ENCODE peak calls at places on chromosome 1, in eight cellular contexts. One of them, this sample, is unnamed.

GRCh38 chr1:36248250-36248894 is 24.1 kb downstream of the THRAP3 start:
- ATAC-seq in A549: peak; percentile 87
- ATAC-seq in esophagus mucosa: peak; percentile 86
- ATAC-seq in mucosa of descending colon: peak; percentile 82
- ATAC-seq in activated CD8-positive, alpha-beta memory T cell treated with anti-CD3 and anti-CD28 coated beads, Interleukin-2, amount 10 ng/mL, durations not matched to agents 7 days and 5 days: no peak
- ATAC-seq in body of pancreas: peak; percentile 83
- ATAC-seq in K562: peak; percentile 97
- ATAC-seq in Right ventricle myocardium inferior: peak; percentile 75
- ATAC-seq in this sample: peak; percentile 97

GRCh38 chr1:232611834-232612233 is 18.1 kb downstream of the SIPA1L2 start:
- ATAC-seq in A549: peak; percentile 65
- ATAC-seq in esophagus mucosa: no peak
- ATAC-seq in mucosa of descending colon: peak; percentile 53
- ATAC-seq in activated CD8-positive, alpha-beta memory T cell treated with anti-CD3 and anti-CD28 coated beads, Interleukin-2, amount 10 ng/mL, durations not matched to agents 7 days and 5 days: no peak
- ATAC-seq in body of pancreas: no peak
- ATAC-seq in K562: peak; percentile 66
- ATAC-seq in Right ventricle myocardium inferior: no peak
- ATAC-seq in this sample: no peak

GRCh38 chr1:32400876-32401631 is 6.8 kb upstream of the BSDC1 start:
- ATAC-seq in A549: peak; percentile 99
- ATAC-seq in esophagus mucosa: peak; percentile 93
- ATAC-seq in mucosa of descending colon: peak; percentile 99
- ATAC-seq in activated CD8-positive, alpha-beta memory T cell treated with anti-CD3 and anti-CD28 coated beads, Interleukin-2, amount 10 ng/mL, durations not matched to agents 7 days and 5 days: peak; percentile 78
- ATAC-seq in body of pancreas: peak; percentile 96
- ATAC-seq in K562: peak; percentile 96
- ATAC-seq in Right ventricle myocardium inferior: peak; percentile 99
- ATAC-seq in this sample: peak; percentile 98

GRCh38 chr1:26907071-26907922 is 6.5 kb downstream of the NR0B2 start:
- ATAC-seq in A549: peak; percentile 92
- ATAC-seq in esophagus mucosa: peak; percentile 94
- ATAC-seq in mucosa of descending colon: peak; percentile 65
- ATAC-seq in activated CD8-positive, alpha-beta memory T cell treated with anti-CD3 and anti-CD28 coated beads, Interleukin-2, amount 10 ng/mL, durations not matched to agents 7 days and 5 days: no peak
- ATAC-seq in body of pancreas: peak; percentile 78
- ATAC-seq in K562: peak; percentile 65
- ATAC-seq in Right ventricle myocardium inferior: no peak
- ATAC-seq in this sample: no peak

GRCh38 chr1:25050165-25050564 is 120.1 kb upstream of the RUNX3 start:
- ATAC-seq in A549: no peak
- ATAC-seq in esophagus mucosa: no peak
- ATAC-seq in mucosa of descending colon: no peak
- ATAC-seq in activated CD8-positive, alpha-beta memory T cell treated with anti-CD3 and anti-CD28 coated beads, Interleukin-2, amount 10 ng/mL, durations not matched to agents 7 days and 5 days: no peak
- ATAC-seq in body of pancreas: no peak
- ATAC-seq in K562: no peak
- ATAC-seq in Right ventricle myocardium inferior: no peak
- ATAC-seq in this sample: no peak

GRCh38 chr1:159992161-159992560 is 38.1 kb upstream of the SLAMF9 start:
- ATAC-seq in A549: peak; percentile 44
- ATAC-seq in esophagus mucosa: no peak
- ATAC-seq in mucosa of descending colon: no peak
- ATAC-seq in activated CD8-positive, alpha-beta memory T cell treated with anti-CD3 and anti-CD28 coated beads, Interleukin-2, amount 10 ng/mL, durations not matched to agents 7 days and 5 days: no peak
- ATAC-seq in body of pancreas: no peak
- ATAC-seq in K562: no peak
- ATAC-seq in Right ventricle myocardium inferior: peak; percentile 61
- ATAC-seq in this sample: no peak

GRCh38 chr1:11068556-11069232 is 8.9 kb upstream of the SRM start:
- ATAC-seq in A549: no peak
- ATAC-seq in esophagus mucosa: no peak
- ATAC-seq in mucosa of descending colon: peak; percentile 53
- ATAC-seq in activated CD8-positive, alpha-beta memory T cell treated with anti-CD3 and anti-CD28 coated beads, Interleukin-2, amount 10 ng/mL, durations not matched to agents 7 days and 5 days: no peak
- ATAC-seq in body of pancreas: no peak
- ATAC-seq in K562: no peak
- ATAC-seq in Right ventricle myocardium inferior: no peak
- ATAC-seq in this sample: no peak

GRCh38 chr1:243831463-243831862 is 18.6 kb downstream of the AKT3 start:
- ATAC-seq in A549: no peak
- ATAC-seq in esophagus mucosa: no peak
- ATAC-seq in mucosa of descending colon: no peak
- ATAC-seq in activated CD8-positive, alpha-beta memory T cell treated with anti-CD3 and anti-CD28 coated beads, Interleukin-2, amount 10 ng/mL, durations not matched to agents 7 days and 5 days: no peak
- ATAC-seq in body of pancreas: no peak
- ATAC-seq in K562: no peak
- ATAC-seq in Right ventricle myocardium inferior: no peak
- ATAC-seq in this sample: no peak

GRCh38 chr1:63980706-63981407 is 207.0 kb downstream of the ROR1 start:
- ATAC-seq in A549: no peak
- ATAC-seq in esophagus mucosa: peak; percentile 90
- ATAC-seq in mucosa of descending colon: no peak
- ATAC-seq in activated CD8-positive, alpha-beta memory T cell treated with anti-CD3 and anti-CD28 coated beads, Interleukin-2, amount 10 ng/mL, durations not matched to agents 7 days and 5 days: no peak
- ATAC-seq in body of pancreas: peak; percentile 97
- ATAC-seq in K562: no peak
- ATAC-seq in Right ventricle myocardium inferior: peak; percentile 42
- ATAC-seq in this sample: no peak

GRCh38 chr1:56404066-56404465 is 175.3 kb downstream of the PLPP3 start:
- ATAC-seq in A549: no peak
- ATAC-seq in esophagus mucosa: no peak
- ATAC-seq in mucosa of descending colon: no peak
- ATAC-seq in activated CD8-positive, alpha-beta memory T cell treated with anti-CD3 and anti-CD28 coated beads, Interleukin-2, amount 10 ng/mL, durations not matched to agents 7 days and 5 days: no peak
- ATAC-seq in body of pancreas: no peak
- ATAC-seq in K562: no peak
- ATAC-seq in Right ventricle myocardium inferior: no peak
- ATAC-seq in this sample: no peak

GRCh38 chr1:26373281-26373680 is 731 bp upstream of the ZNF683 start:
- ATAC-seq in A549: no peak
- ATAC-seq in esophagus mucosa: no peak
- ATAC-seq in mucosa of descending colon: peak; percentile 48
- ATAC-seq in activated CD8-positive, alpha-beta memory T cell treated with anti-CD3 and anti-CD28 coated beads, Interleukin-2, amount 10 ng/mL, durations not matched to agents 7 days and 5 days: peak; percentile 61
- ATAC-seq in body of pancreas: no peak
- ATAC-seq in K562: no peak
- ATAC-seq in Right ventricle myocardium inferior: no peak
- ATAC-seq in this sample: no peak

GRCh38 chr1:246483204-246483933 is 23.7 kb downstream of the SMYD3 start:
- ATAC-seq in A549: no peak
- ATAC-seq in esophagus mucosa: no peak
- ATAC-seq in mucosa of descending colon: no peak
- ATAC-seq in activated CD8-positive, alpha-beta memory T cell treated with anti-CD3 and anti-CD28 coated beads, Interleukin-2, amount 10 ng/mL, durations not matched to agents 7 days and 5 days: no peak
- ATAC-seq in body of pancreas: no peak
- ATAC-seq in K562: no peak
- ATAC-seq in Right ventricle myocardium inferior: no peak
- ATAC-seq in this sample: no peak

GRCh38 chr1:35210306-35211112 is 17.6 kb upstream of the SFPQ start:
- ATAC-seq in A549: no peak
- ATAC-seq in esophagus mucosa: no peak
- ATAC-seq in mucosa of descending colon: no peak
- ATAC-seq in activated CD8-positive, alpha-beta memory T cell treated with anti-CD3 and anti-CD28 coated beads, Interleukin-2, amount 10 ng/mL, durations not matched to agents 7 days and 5 days: no peak
- ATAC-seq in body of pancreas: no peak
- ATAC-seq in K562: no peak
- ATAC-seq in Right ventricle myocardium inferior: peak; percentile 64
- ATAC-seq in this sample: no peak

GRCh38 chr1:15328785-15329480 is 80.8 kb upstream of the EFHD2 start:
- ATAC-seq in A549: no peak
- ATAC-seq in esophagus mucosa: peak; percentile 28
- ATAC-seq in mucosa of descending colon: peak; percentile 46
- ATAC-seq in activated CD8-positive, alpha-beta memory T cell treated with anti-CD3 and anti-CD28 coated beads, Interleukin-2, amount 10 ng/mL, durations not matched to agents 7 days and 5 days: peak; percentile 47
- ATAC-seq in body of pancreas: peak; percentile 90
- ATAC-seq in K562: peak; percentile 75
- ATAC-seq in Right ventricle myocardium inferior: peak; percentile 90
- ATAC-seq in this sample: peak; percentile 67

GRCh38 chr1:38919075-38919474 is 22.6 kb downstream of the RHBDL2 start:
- ATAC-seq in A549: no peak
- ATAC-seq in esophagus mucosa: no peak
- ATAC-seq in mucosa of descending colon: no peak
- ATAC-seq in activated CD8-positive, alpha-beta memory T cell treated with anti-CD3 and anti-CD28 coated beads, Interleukin-2, amount 10 ng/mL, durations not matched to agents 7 days and 5 days: no peak
- ATAC-seq in body of pancreas: no peak
- ATAC-seq in K562: peak; percentile 48
- ATAC-seq in Right ventricle myocardium inferior: no peak
- ATAC-seq in this sample: no peak

GRCh38 chr1:38990401-38990745 is 703 bp upstream of the AKIRIN1 start:
- ATAC-seq in A549: peak; percentile 19
- ATAC-seq in esophagus mucosa: no peak
- ATAC-seq in mucosa of descending colon: no peak
- ATAC-seq in activated CD8-positive, alpha-beta memory T cell treated with anti-CD3 and anti-CD28 coated beads, Interleukin-2, amount 10 ng/mL, durations not matched to agents 7 days and 5 days: no peak
- ATAC-seq in body of pancreas: no peak
- ATAC-seq in K562: peak; percentile 4
- ATAC-seq in Right ventricle myocardium inferior: no peak
- ATAC-seq in this sample: no peak

GRCh38 chr1:23837905-23838304 is 12.7 kb upstream of the HMGCL start:
- ATAC-seq in A549: peak; percentile 59
- ATAC-seq in esophagus mucosa: peak; percentile 36
- ATAC-seq in mucosa of descending colon: peak; percentile 15
- ATAC-seq in activated CD8-positive, alpha-beta memory T cell treated with anti-CD3 and anti-CD28 coated beads, Interleukin-2, amount 10 ng/mL, durations not matched to agents 7 days and 5 days: no peak
- ATAC-seq in body of pancreas: no peak
- ATAC-seq in K562: peak; percentile 44
- ATAC-seq in Right ventricle myocardium inferior: no peak
- ATAC-seq in this sample: no peak

GRCh38 chr1:5598824-5599395 is 393.3 kb downstream of the NPHP4 start:
- ATAC-seq in A549: no peak
- ATAC-seq in esophagus mucosa: no peak
- ATAC-seq in mucosa of descending colon: no peak
- ATAC-seq in activated CD8-positive, alpha-beta memory T cell treated with anti-CD3 and anti-CD28 coated beads, Interleukin-2, amount 10 ng/mL, durations not matched to agents 7 days and 5 days: no peak
- ATAC-seq in body of pancreas: no peak
- ATAC-seq in K562: peak; percentile 38
- ATAC-seq in Right ventricle myocardium inferior: no peak
- ATAC-seq in this sample: no peak

GRCh38 chr1:93317207-93317606 is 28.5 kb upstream of the DR1 start:
- ATAC-seq in A549: no peak
- ATAC-seq in esophagus mucosa: no peak
- ATAC-seq in mucosa of descending colon: peak; percentile 7
- ATAC-seq in activated CD8-positive, alpha-beta memory T cell treated with anti-CD3 and anti-CD28 coated beads, Interleukin-2, amount 10 ng/mL, durations not matched to agents 7 days and 5 days: no peak
- ATAC-seq in body of pancreas: no peak
- ATAC-seq in K562: no peak
- ATAC-seq in Right ventricle myocardium inferior: peak; percentile 59
- ATAC-seq in this sample: peak; percentile 50

GRCh38 chr1:181482001-181482430 is 1.3 kb upstream of the CACNA1E start:
- ATAC-seq in A549: no peak
- ATAC-seq in esophagus mucosa: no peak
- ATAC-seq in mucosa of descending colon: no peak
- ATAC-seq in activated CD8-positive, alpha-beta memory T cell treated with anti-CD3 and anti-CD28 coated beads, Interleukin-2, amount 10 ng/mL, durations not matched to agents 7 days and 5 days: no peak
- ATAC-seq in body of pancreas: no peak
- ATAC-seq in K562: no peak
- ATAC-seq in Right ventricle myocardium inferior: no peak
- ATAC-seq in this sample: no peak

GRCh38 chr1:233865902-233866301 is 38.6 kb upstream of the SLC35F3 start:
- ATAC-seq in A549: no peak
- ATAC-seq in esophagus mucosa: no peak
- ATAC-seq in mucosa of descending colon: no peak
- ATAC-seq in activated CD8-positive, alpha-beta memory T cell treated with anti-CD3 and anti-CD28 coated beads, Interleukin-2, amount 10 ng/mL, durations not matched to agents 7 days and 5 days: no peak
- ATAC-seq in body of pancreas: no peak
- ATAC-seq in K562: no peak
- ATAC-seq in Right ventricle myocardium inferior: no peak
- ATAC-seq in this sample: no peak

GRCh38 chr1:80593197-80593596 is 1207.5 kb upstream of the ADGRL2 start:
- ATAC-seq in A549: no peak
- ATAC-seq in esophagus mucosa: peak; percentile 88
- ATAC-seq in mucosa of descending colon: no peak
- ATAC-seq in activated CD8-positive, alpha-beta memory T cell treated with anti-CD3 and anti-CD28 coated beads, Interleukin-2, amount 10 ng/mL, durations not matched to agents 7 days and 5 days: no peak
- ATAC-seq in body of pancreas: no peak
- ATAC-seq in K562: no peak
- ATAC-seq in Right ventricle myocardium inferior: no peak
- ATAC-seq in this sample: no peak

GRCh38 chr1:59015708-59016107 is 231.9 kb upstream of the JUN start:
- ATAC-seq in A549: peak; percentile 59
- ATAC-seq in esophagus mucosa: peak; percentile 64
- ATAC-seq in mucosa of descending colon: no peak
- ATAC-seq in activated CD8-positive, alpha-beta memory T cell treated with anti-CD3 and anti-CD28 coated beads, Interleukin-2, amount 10 ng/mL, durations not matched to agents 7 days and 5 days: no peak
- ATAC-seq in body of pancreas: no peak
- ATAC-seq in K562: no peak
- ATAC-seq in Right ventricle myocardium inferior: no peak
- ATAC-seq in this sample: no peak

GRCh38 chr1:67451377-67451776 is 21.2 kb upstream of the SERBP1 start:
- ATAC-seq in A549: no peak
- ATAC-seq in esophagus mucosa: no peak
- ATAC-seq in mucosa of descending colon: no peak
- ATAC-seq in activated CD8-positive, alpha-beta memory T cell treated with anti-CD3 and anti-CD28 coated beads, Interleukin-2, amount 10 ng/mL, durations not matched to agents 7 days and 5 days: no peak
- ATAC-seq in body of pancreas: no peak
- ATAC-seq in K562: peak; percentile 61
- ATAC-seq in Right ventricle myocardium inferior: no peak
- ATAC-seq in this sample: no peak

GRCh38 chr1:88503656-88504055 is 180.4 kb upstream of the PKN2 start:
- ATAC-seq in A549: no peak
- ATAC-seq in esophagus mucosa: no peak
- ATAC-seq in mucosa of descending colon: no peak
- ATAC-seq in activated CD8-positive, alpha-beta memory T cell treated with anti-CD3 and anti-CD28 coated beads, Interleukin-2, amount 10 ng/mL, durations not matched to agents 7 days and 5 days: no peak
- ATAC-seq in body of pancreas: no peak
- ATAC-seq in K562: no peak
- ATAC-seq in Right ventricle myocardium inferior: no peak
- ATAC-seq in this sample: no peak

GRCh38 chr1:103365860-103366569 is 159.5 kb upstream of the RNPC3 start:
- ATAC-seq in A549: no peak
- ATAC-seq in esophagus mucosa: no peak
- ATAC-seq in mucosa of descending colon: no peak
- ATAC-seq in activated CD8-positive, alpha-beta memory T cell treated with anti-CD3 and anti-CD28 coated beads, Interleukin-2, amount 10 ng/mL, durations not matched to agents 7 days and 5 days: peak; percentile 51
- ATAC-seq in body of pancreas: no peak
- ATAC-seq in K562: no peak
- ATAC-seq in Right ventricle myocardium inferior: no peak
- ATAC-seq in this sample: no peak

GRCh38 chr1:169106095-169106920 is at the start of gene ATP1B1:
- ATAC-seq in A549: peak; percentile 83
- ATAC-seq in esophagus mucosa: peak; percentile 91
- ATAC-seq in mucosa of descending colon: peak; percentile 77
- ATAC-seq in activated CD8-positive, alpha-beta memory T cell treated with anti-CD3 and anti-CD28 coated beads, Interleukin-2, amount 10 ng/mL, durations not matched to agents 7 days and 5 days: peak; percentile 96
- ATAC-seq in body of pancreas: peak; percentile 82
- ATAC-seq in K562: peak; percentile 98
- ATAC-seq in Right ventricle myocardium inferior: peak; percentile 88
- ATAC-seq in this sample: peak; percentile 90

GRCh38 chr1:169491845-169492281 is 6.1 kb upstream of the SLC19A2 start:
- ATAC-seq in A549: no peak
- ATAC-seq in esophagus mucosa: peak; percentile 51
- ATAC-seq in mucosa of descending colon: no peak
- ATAC-seq in activated CD8-positive, alpha-beta memory T cell treated with anti-CD3 and anti-CD28 coated beads, Interleukin-2, amount 10 ng/mL, durations not matched to agents 7 days and 5 days: peak; percentile 73
- ATAC-seq in body of pancreas: no peak
- ATAC-seq in K562: peak; percentile 34
- ATAC-seq in Right ventricle myocardium inferior: no peak
- ATAC-seq in this sample: no peak